ENCODE peak calls at places on chromosomes 6 and 20, in ten cellular contexts. One of them, this sample, is unnamed.

GRCh38 chr20:61949363-61949713 is 116.3 kb downstream of the TAF4 start:
- DNase-seq in adipocyte: no peak
- DNase-seq in activated naive CD8-positive, alpha-beta T cell treated with anti-CD3 and anti-CD28 coated beads, Interleukin-2, amount 50 U/mL, for 16 hours: no peak
- DNase-seq in activated CD4-positive, CD25-positive, alpha-beta regulatory T cell: no peak
- DNase-seq in NCI-H1092 treated with DMSO at 0.1 percent for 48 hours: no peak
- DNase-seq in naive B cell: no peak
- DNase-seq in upper lobe of left lung: no peak
- DNase-seq in GM12864: no peak
- DNase-seq in HFF-Myc: no peak
- DNase-seq in tibial nerve: no peak
- DNase-seq in this sample: peak

GRCh38 chr6:85355816-85356215 is 94.1 kb upstream of the NT5E start:
- DNase-seq in adipocyte: no peak
- DNase-seq in activated naive CD8-positive, alpha-beta T cell treated with anti-CD3 and anti-CD28 coated beads, Interleukin-2, amount 50 U/mL, for 16 hours: no peak
- DNase-seq in activated CD4-positive, CD25-positive, alpha-beta regulatory T cell: no peak
- DNase-seq in NCI-H1092 treated with DMSO at 0.1 percent for 48 hours: no peak
- DNase-seq in naive B cell: no peak
- DNase-seq in upper lobe of left lung: no peak
- DNase-seq in GM12864: no peak
- DNase-seq in HFF-Myc: no peak
- DNase-seq in tibial nerve: no peak
- DNase-seq in this sample: no peak

GRCh38 chr6:116253188-116253504 is 729 bp downstream of the TSPYL4 start:
- DNase-seq in adipocyte: no peak
- DNase-seq in activated naive CD8-positive, alpha-beta T cell treated with anti-CD3 and anti-CD28 coated beads, Interleukin-2, amount 50 U/mL, for 16 hours: no peak
- DNase-seq in activated CD4-positive, CD25-positive, alpha-beta regulatory T cell: no peak
- DNase-seq in NCI-H1092 treated with DMSO at 0.1 percent for 48 hours: no peak
- DNase-seq in naive B cell: no peak
- DNase-seq in upper lobe of left lung: no peak
- DNase-seq in GM12864: no peak
- DNase-seq in HFF-Myc: no peak
- DNase-seq in tibial nerve: no peak
- DNase-seq in this sample: no peak

GRCh38 chr6:37265876-37266275 is 7.9 kb upstream of the TMEM217 start:
- DNase-seq in adipocyte: no peak
- DNase-seq in activated naive CD8-positive, alpha-beta T cell treated with anti-CD3 and anti-CD28 coated beads, Interleukin-2, amount 50 U/mL, for 16 hours: no peak
- DNase-seq in activated CD4-positive, CD25-positive, alpha-beta regulatory T cell: no peak
- DNase-seq in NCI-H1092 treated with DMSO at 0.1 percent for 48 hours: no peak
- DNase-seq in naive B cell: no peak
- DNase-seq in upper lobe of left lung: no peak
- DNase-seq in GM12864: no peak
- DNase-seq in HFF-Myc: no peak
- DNase-seq in tibial nerve: no peak
- DNase-seq in this sample: no peak

GRCh38 chr20:32534661-32535240 is 50.4 kb downstream of the NOL4L start:
- DNase-seq in adipocyte: no peak
- DNase-seq in activated naive CD8-positive, alpha-beta T cell treated with anti-CD3 and anti-CD28 coated beads, Interleukin-2, amount 50 U/mL, for 16 hours: no peak
- DNase-seq in activated CD4-positive, CD25-positive, alpha-beta regulatory T cell: peak
- DNase-seq in NCI-H1092 treated with DMSO at 0.1 percent for 48 hours: peak
- DNase-seq in naive B cell: no peak
- DNase-seq in upper lobe of left lung: no peak
- DNase-seq in GM12864: no peak
- DNase-seq in HFF-Myc: no peak
- DNase-seq in tibial nerve: no peak
- DNase-seq in this sample: no peak

GRCh38 chr6:142478117-142478516 is 176.3 kb downstream of the ADGRG6 start:
- DNase-seq in adipocyte: peak
- DNase-seq in activated naive CD8-positive, alpha-beta T cell treated with anti-CD3 and anti-CD28 coated beads, Interleukin-2, amount 50 U/mL, for 16 hours: no peak
- DNase-seq in activated CD4-positive, CD25-positive, alpha-beta regulatory T cell: no peak
- DNase-seq in NCI-H1092 treated with DMSO at 0.1 percent for 48 hours: no peak
- DNase-seq in naive B cell: no peak
- DNase-seq in upper lobe of left lung: peak
- DNase-seq in GM12864: no peak
- DNase-seq in HFF-Myc: peak
- DNase-seq in tibial nerve: no peak
- DNase-seq in this sample: no peak

GRCh38 chr6:50720623-50721022 is 7.3 kb downstream of the TFAP2D start:
- DNase-seq in adipocyte: peak
- DNase-seq in activated naive CD8-positive, alpha-beta T cell treated with anti-CD3 and anti-CD28 coated beads, Interleukin-2, amount 50 U/mL, for 16 hours: no peak
- DNase-seq in activated CD4-positive, CD25-positive, alpha-beta regulatory T cell: no peak
- DNase-seq in NCI-H1092 treated with DMSO at 0.1 percent for 48 hours: no peak
- DNase-seq in naive B cell: no peak
- DNase-seq in upper lobe of left lung: no peak
- DNase-seq in GM12864: no peak
- DNase-seq in HFF-Myc: no peak
- DNase-seq in tibial nerve: no peak
- DNase-seq in this sample: no peak

GRCh38 chr6:89007209-89008001 is 44.0 kb upstream of the RNGTT start:
- DNase-seq in adipocyte: peak
- DNase-seq in activated naive CD8-positive, alpha-beta T cell treated with anti-CD3 and anti-CD28 coated beads, Interleukin-2, amount 50 U/mL, for 16 hours: no peak
- DNase-seq in activated CD4-positive, CD25-positive, alpha-beta regulatory T cell: no peak
- DNase-seq in NCI-H1092 treated with DMSO at 0.1 percent for 48 hours: no peak
- DNase-seq in naive B cell: no peak
- DNase-seq in upper lobe of left lung: peak
- DNase-seq in GM12864: no peak
- DNase-seq in HFF-Myc: no peak
- DNase-seq in tibial nerve: no peak
- DNase-seq in this sample: no peak

GRCh38 chr20:58574014-58574413 is 58.8 kb upstream of the APCDD1L start:
- DNase-seq in adipocyte: no peak
- DNase-seq in activated naive CD8-positive, alpha-beta T cell treated with anti-CD3 and anti-CD28 coated beads, Interleukin-2, amount 50 U/mL, for 16 hours: no peak
- DNase-seq in activated CD4-positive, CD25-positive, alpha-beta regulatory T cell: no peak
- DNase-seq in NCI-H1092 treated with DMSO at 0.1 percent for 48 hours: no peak
- DNase-seq in naive B cell: no peak
- DNase-seq in upper lobe of left lung: peak
- DNase-seq in GM12864: no peak
- DNase-seq in HFF-Myc: no peak
- DNase-seq in tibial nerve: no peak
- DNase-seq in this sample: no peak

GRCh38 chr20:54611701-54612487 is 136.5 kb downstream of the DOK5 start:
- DNase-seq in adipocyte: no peak
- DNase-seq in activated naive CD8-positive, alpha-beta T cell treated with anti-CD3 and anti-CD28 coated beads, Interleukin-2, amount 50 U/mL, for 16 hours: no peak
- DNase-seq in activated CD4-positive, CD25-positive, alpha-beta regulatory T cell: no peak
- DNase-seq in NCI-H1092 treated with DMSO at 0.1 percent for 48 hours: no peak
- DNase-seq in naive B cell: no peak
- DNase-seq in upper lobe of left lung: no peak
- DNase-seq in GM12864: no peak
- DNase-seq in HFF-Myc: no peak
- DNase-seq in tibial nerve: no peak
- DNase-seq in this sample: no peak

GRCh38 chr6:147449405-147450161 is 58.9 kb upstream of the SAMD5 start:
- DNase-seq in adipocyte: no peak
- DNase-seq in activated naive CD8-positive, alpha-beta T cell treated with anti-CD3 and anti-CD28 coated beads, Interleukin-2, amount 50 U/mL, for 16 hours: no peak
- DNase-seq in activated CD4-positive, CD25-positive, alpha-beta regulatory T cell: no peak
- DNase-seq in NCI-H1092 treated with DMSO at 0.1 percent for 48 hours: no peak
- DNase-seq in naive B cell: no peak
- DNase-seq in upper lobe of left lung: no peak
- DNase-seq in GM12864: no peak
- DNase-seq in HFF-Myc: no peak
- DNase-seq in tibial nerve: no peak
- DNase-seq in this sample: no peak

GRCh38 chr20:34042286-34042685 is 48.6 kb downstream of the RALY start:
- DNase-seq in adipocyte: no peak
- DNase-seq in activated naive CD8-positive, alpha-beta T cell treated with anti-CD3 and anti-CD28 coated beads, Interleukin-2, amount 50 U/mL, for 16 hours: no peak
- DNase-seq in activated CD4-positive, CD25-positive, alpha-beta regulatory T cell: no peak
- DNase-seq in NCI-H1092 treated with DMSO at 0.1 percent for 48 hours: peak
- DNase-seq in naive B cell: no peak
- DNase-seq in upper lobe of left lung: peak
- DNase-seq in GM12864: no peak
- DNase-seq in HFF-Myc: no peak
- DNase-seq in tibial nerve: no peak
- DNase-seq in this sample: peak

GRCh38 chr6:41348934-41349333 is 13.5 kb downstream of the NCR2 start:
- DNase-seq in adipocyte: no peak
- DNase-seq in activated naive CD8-positive, alpha-beta T cell treated with anti-CD3 and anti-CD28 coated beads, Interleukin-2, amount 50 U/mL, for 16 hours: no peak
- DNase-seq in activated CD4-positive, CD25-positive, alpha-beta regulatory T cell: no peak
- DNase-seq in NCI-H1092 treated with DMSO at 0.1 percent for 48 hours: no peak
- DNase-seq in naive B cell: no peak
- DNase-seq in upper lobe of left lung: no peak
- DNase-seq in GM12864: no peak
- DNase-seq in HFF-Myc: no peak
- DNase-seq in tibial nerve: no peak
- DNase-seq in this sample: no peak

GRCh38 chr6:78243519-78243918 is 590.7 kb downstream of the MEI4 start:
- DNase-seq in adipocyte: no peak
- DNase-seq in activated naive CD8-positive, alpha-beta T cell treated with anti-CD3 and anti-CD28 coated beads, Interleukin-2, amount 50 U/mL, for 16 hours: no peak
- DNase-seq in activated CD4-positive, CD25-positive, alpha-beta regulatory T cell: no peak
- DNase-seq in NCI-H1092 treated with DMSO at 0.1 percent for 48 hours: no peak
- DNase-seq in naive B cell: no peak
- DNase-seq in upper lobe of left lung: no peak
- DNase-seq in GM12864: no peak
- DNase-seq in HFF-Myc: peak
- DNase-seq in tibial nerve: no peak
- DNase-seq in this sample: no peak

GRCh38 chr6:132209351-132209750 is 191.9 kb downstream of the MOXD1 start:
- DNase-seq in adipocyte: no peak
- DNase-seq in activated naive CD8-positive, alpha-beta T cell treated with anti-CD3 and anti-CD28 coated beads, Interleukin-2, amount 50 U/mL, for 16 hours: no peak
- DNase-seq in activated CD4-positive, CD25-positive, alpha-beta regulatory T cell: no peak
- DNase-seq in NCI-H1092 treated with DMSO at 0.1 percent for 48 hours: no peak
- DNase-seq in naive B cell: no peak
- DNase-seq in upper lobe of left lung: no peak
- DNase-seq in GM12864: no peak
- DNase-seq in HFF-Myc: no peak
- DNase-seq in tibial nerve: no peak
- DNase-seq in this sample: no peak

GRCh38 chr6:46052479-46052878 is 36.8 kb upstream of the CLIC5 start:
- DNase-seq in adipocyte: no peak
- DNase-seq in activated naive CD8-positive, alpha-beta T cell treated with anti-CD3 and anti-CD28 coated beads, Interleukin-2, amount 50 U/mL, for 16 hours: no peak
- DNase-seq in activated CD4-positive, CD25-positive, alpha-beta regulatory T cell: no peak
- DNase-seq in NCI-H1092 treated with DMSO at 0.1 percent for 48 hours: no peak
- DNase-seq in naive B cell: no peak
- DNase-seq in upper lobe of left lung: no peak
- DNase-seq in GM12864: no peak
- DNase-seq in HFF-Myc: no peak
- DNase-seq in tibial nerve: no peak
- DNase-seq in this sample: no peak

GRCh38 chr6:39342692-39343460 is 20.4 kb upstream of the KCNK16 start:
- DNase-seq in adipocyte: no peak
- DNase-seq in activated naive CD8-positive, alpha-beta T cell treated with anti-CD3 and anti-CD28 coated beads, Interleukin-2, amount 50 U/mL, for 16 hours: no peak
- DNase-seq in activated CD4-positive, CD25-positive, alpha-beta regulatory T cell: no peak
- DNase-seq in NCI-H1092 treated with DMSO at 0.1 percent for 48 hours: peak
- DNase-seq in naive B cell: peak
- DNase-seq in upper lobe of left lung: no peak
- DNase-seq in GM12864: no peak
- DNase-seq in HFF-Myc: no peak
- DNase-seq in tibial nerve: no peak
- DNase-seq in this sample: no peak

GRCh38 chr6:24458134-24458533 is 31.2 kb downstream of the GPLD1 start:
- DNase-seq in adipocyte: no peak
- DNase-seq in activated naive CD8-positive, alpha-beta T cell treated with anti-CD3 and anti-CD28 coated beads, Interleukin-2, amount 50 U/mL, for 16 hours: no peak
- DNase-seq in activated CD4-positive, CD25-positive, alpha-beta regulatory T cell: no peak
- DNase-seq in NCI-H1092 treated with DMSO at 0.1 percent for 48 hours: no peak
- DNase-seq in naive B cell: no peak
- DNase-seq in upper lobe of left lung: no peak
- DNase-seq in GM12864: no peak
- DNase-seq in HFF-Myc: no peak
- DNase-seq in tibial nerve: no peak
- DNase-seq in this sample: no peak

GRCh38 chr6:75602164-75602896 is 650 bp downstream of the SENP6 start:
- DNase-seq in adipocyte: peak
- DNase-seq in activated naive CD8-positive, alpha-beta T cell treated with anti-CD3 and anti-CD28 coated beads, Interleukin-2, amount 50 U/mL, for 16 hours: peak
- DNase-seq in activated CD4-positive, CD25-positive, alpha-beta regulatory T cell: peak
- DNase-seq in NCI-H1092 treated with DMSO at 0.1 percent for 48 hours: peak
- DNase-seq in naive B cell: peak
- DNase-seq in upper lobe of left lung: peak
- DNase-seq in GM12864: no peak
- DNase-seq in HFF-Myc: no peak
- DNase-seq in tibial nerve: no peak
- DNase-seq in this sample: peak

GRCh38 chr6:153140299-153140698 is 9.2 kb upstream of the RGS17 start:
- DNase-seq in adipocyte: no peak
- DNase-seq in activated naive CD8-positive, alpha-beta T cell treated with anti-CD3 and anti-CD28 coated beads, Interleukin-2, amount 50 U/mL, for 16 hours: no peak
- DNase-seq in activated CD4-positive, CD25-positive, alpha-beta regulatory T cell: no peak
- DNase-seq in NCI-H1092 treated with DMSO at 0.1 percent for 48 hours: peak
- DNase-seq in naive B cell: no peak
- DNase-seq in upper lobe of left lung: no peak
- DNase-seq in GM12864: no peak
- DNase-seq in HFF-Myc: no peak
- DNase-seq in tibial nerve: no peak
- DNase-seq in this sample: no peak

GRCh38 chr20:57048027-57048869 is 218.2 kb downstream of the BMP7 start:
- DNase-seq in adipocyte: peak
- DNase-seq in activated naive CD8-positive, alpha-beta T cell treated with anti-CD3 and anti-CD28 coated beads, Interleukin-2, amount 50 U/mL, for 16 hours: no peak
- DNase-seq in activated CD4-positive, CD25-positive, alpha-beta regulatory T cell: no peak
- DNase-seq in NCI-H1092 treated with DMSO at 0.1 percent for 48 hours: no peak
- DNase-seq in naive B cell: no peak
- DNase-seq in upper lobe of left lung: no peak
- DNase-seq in GM12864: no peak
- DNase-seq in HFF-Myc: no peak
- DNase-seq in tibial nerve: no peak
- DNase-seq in this sample: no peak

GRCh38 chr6:27776504-27776903 is 135.7 kb downstream of the OR2B2 start:
- DNase-seq in adipocyte: no peak
- DNase-seq in activated naive CD8-positive, alpha-beta T cell treated with anti-CD3 and anti-CD28 coated beads, Interleukin-2, amount 50 U/mL, for 16 hours: no peak
- DNase-seq in activated CD4-positive, CD25-positive, alpha-beta regulatory T cell: no peak
- DNase-seq in NCI-H1092 treated with DMSO at 0.1 percent for 48 hours: no peak
- DNase-seq in naive B cell: no peak
- DNase-seq in upper lobe of left lung: no peak
- DNase-seq in GM12864: no peak
- DNase-seq in HFF-Myc: no peak
- DNase-seq in tibial nerve: no peak
- DNase-seq in this sample: no peak

GRCh38 chr6:41936073-41936837 is 5.4 kb downstream of the CCND3 start:
- DNase-seq in adipocyte: peak
- DNase-seq in activated naive CD8-positive, alpha-beta T cell treated with anti-CD3 and anti-CD28 coated beads, Interleukin-2, amount 50 U/mL, for 16 hours: peak
- DNase-seq in activated CD4-positive, CD25-positive, alpha-beta regulatory T cell: peak
- DNase-seq in NCI-H1092 treated with DMSO at 0.1 percent for 48 hours: peak
- DNase-seq in naive B cell: peak
- DNase-seq in upper lobe of left lung: peak
- DNase-seq in GM12864: peak
- DNase-seq in HFF-Myc: peak
- DNase-seq in tibial nerve: no peak
- DNase-seq in this sample: peak

This sample was measured in heart left ventricle.